ENCODE peak calls at places on chromosomes 6 and 20, in four cellular contexts. One of them, this sample, is unnamed.

GRCh38 chr20:62329389-62330377 is 26.9 kb downstream of the ADRM1 start:
- DNase-seq in stomach: no peak
- DNase-seq in colonic mucosa: no peak
- DNase-seq in ovary: no peak
- DNase-seq in this sample: no peak

GRCh38 chr6:35568967-35569606 is 56.4 kb upstream of the TULP1 start:
- DNase-seq in ovary: no peak
- DNase-seq in stomach: peak; percentile 47
- DNase-seq in colonic mucosa: peak; percentile 39
- DNase-seq in this sample: no peak

GRCh38 chr20:23311932-23312331 is 38.7 kb upstream of the NXT1 start:
- DNase-seq in stomach: no peak
- DNase-seq in colonic mucosa: no peak
- DNase-seq in ovary: no peak
- DNase-seq in this sample: no peak

GRCh38 chr20:35144694-35145093 is 2.4 kb downstream of the EDEM2 start:
- DNase-seq in colonic mucosa: peak; percentile 27
- DNase-seq in stomach: no peak
- DNase-seq in ovary: no peak
- DNase-seq in this sample: no peak

GRCh38 chr6:16746812-16747211 is 14.4 kb downstream of the ATXN1 start:
- DNase-seq in colonic mucosa: no peak
- DNase-seq in ovary: no peak
- DNase-seq in stomach: no peak
- DNase-seq in this sample: no peak

GRCh38 chr20:32483351-32484220 is 101.5 kb downstream of the NOL4L start:
- DNase-seq in stomach: peak; percentile 84
- DNase-seq in colonic mucosa: peak; percentile 80
- DNase-seq in ovary: peak; percentile 76
- DNase-seq in this sample: peak; percentile 10

GRCh38 chr6:169738204-169738971 is 13.0 kb downstream of the DYNLT2 start:
- DNase-seq in colonic mucosa: no peak
- DNase-seq in stomach: no peak
- DNase-seq in ovary: no peak
- DNase-seq in this sample: no peak

GRCh38 chr20:58514321-58515239 is 619 bp downstream of the APCDD1L start:
- DNase-seq in stomach: no peak
- DNase-seq in colonic mucosa: no peak
- DNase-seq in ovary: no peak
- DNase-seq in this sample: no peak

GRCh38 chr6:110475255-110475654 is 1.2 kb downstream of the SLC22A16 start:
- DNase-seq in stomach: no peak
- DNase-seq in ovary: no peak
- DNase-seq in colonic mucosa: no peak
- DNase-seq in this sample: no peak

GRCh38 chr20:8287328-8287727 is 155.3 kb downstream of the PLCB1 start:
- DNase-seq in ovary: no peak
- DNase-seq in colonic mucosa: no peak
- DNase-seq in stomach: no peak
- DNase-seq in this sample: no peak

GRCh38 chr20:51525241-51526104 is 17.0 kb downstream of the NFATC2 start:
- DNase-seq in stomach: no peak
- DNase-seq in colonic mucosa: peak; percentile 30
- DNase-seq in ovary: no peak
- DNase-seq in this sample: no peak

GRCh38 chr20:42051935-42052334 is 433.8 kb upstream of the CHD6 start:
- DNase-seq in stomach: no peak
- DNase-seq in ovary: peak; percentile 10
- DNase-seq in colonic mucosa: no peak
- DNase-seq in this sample: no peak

GRCh38 chr6:80637312-80637711 is 530.8 kb downstream of the BCKDHB start:
- DNase-seq in stomach: no peak
- DNase-seq in ovary: no peak
- DNase-seq in colonic mucosa: no peak
- DNase-seq in this sample: no peak

GRCh38 chr6:128069180-128069579 is 168.3 kb upstream of the THEMIS start:
- DNase-seq in colonic mucosa: no peak
- DNase-seq in ovary: no peak
- DNase-seq in stomach: no peak
- DNase-seq in this sample: no peak

GRCh38 chr6:33577106-33577535 is 3.0 kb downstream of the BAK1 start:
- DNase-seq in stomach: peak; percentile 91
- DNase-seq in colonic mucosa: peak; percentile 98
- DNase-seq in ovary: peak; percentile 44
- DNase-seq in this sample: peak; percentile 70

GRCh38 chr20:51348866-51349265 is 193.7 kb downstream of the NFATC2 start:
- DNase-seq in stomach: no peak
- DNase-seq in colonic mucosa: no peak
- DNase-seq in ovary: no peak
- DNase-seq in this sample: no peak

GRCh38 chr6:136007355-136007754 is 155.9 kb downstream of the PDE7B start:
- DNase-seq in ovary: no peak
- DNase-seq in stomach: no peak
- DNase-seq in colonic mucosa: no peak
- DNase-seq in this sample: no peak

GRCh38 chr6:112851141-112851540 is 504.0 kb downstream of the RFPL4B start:
- DNase-seq in ovary: no peak
- DNase-seq in colonic mucosa: no peak
- DNase-seq in stomach: no peak
- DNase-seq in this sample: peak; percentile 13

GRCh38 chr6:75930954-75931689 is 141.3 kb downstream of the IMPG1 start:
- DNase-seq in stomach: no peak
- DNase-seq in ovary: no peak
- DNase-seq in colonic mucosa: no peak
- DNase-seq in this sample: no peak

GRCh38 chr6:22079788-22080187 is 217.0 kb downstream of the PRL start:
- DNase-seq in ovary: no peak
- DNase-seq in stomach: no peak
- DNase-seq in colonic mucosa: no peak
- DNase-seq in this sample: no peak

DNA sequence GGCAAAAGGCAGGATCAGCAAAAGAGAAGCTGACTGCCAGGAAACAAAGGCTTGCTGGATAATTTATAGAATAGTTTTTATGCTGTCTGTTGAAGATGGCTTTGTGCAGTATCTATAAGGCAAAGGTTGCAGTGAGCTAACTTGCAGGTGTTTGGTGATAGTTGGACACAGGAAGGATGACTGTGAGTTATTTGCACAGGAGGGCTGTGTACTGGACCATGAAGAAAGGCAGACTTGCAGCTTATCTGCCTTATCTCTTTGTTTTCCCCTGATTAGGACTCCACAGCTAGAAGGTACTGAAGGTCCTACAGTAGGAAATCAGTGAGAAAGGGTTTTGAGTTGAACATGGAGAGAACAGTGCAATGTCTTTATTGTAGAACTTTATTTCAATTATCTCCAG is 2.1 kb downstream of the BTN1A1 start:
- DNase-seq in colonic mucosa: no peak
- DNase-seq in stomach: no peak
- DNase-seq in ovary: no peak
- DNase-seq in this sample: no peak
- H3K4me3 ChIP-seq in colonic mucosa: no peak overlapping the region
- H3K4me3 ChIP-seq in stomach: peak overlapping the region; percentile 37
- H3K4me3 ChIP-seq in ovary: no peak overlapping the region
- H3K4me3 ChIP-seq in this sample: no peak overlapping the region

GRCh38 chr6:92667843-92668242 is 751.5 kb downstream of the EPHA7 start:
- DNase-seq in colonic mucosa: no peak
- DNase-seq in stomach: no peak
- DNase-seq in ovary: no peak
- DNase-seq in this sample: no peak
- TF ChIP-seq CTCF in colonic mucosa: no peak
- TF ChIP-seq CTCF in stomach: no peak
- TF ChIP-seq CTCF in ovary: no peak
- TF ChIP-seq CTCF in this sample: no peak

GRCh38 chr6:166166314-166167257 is 1.1 kb downstream of the TBXT start:
- DNase-seq in stomach: no peak
- DNase-seq in ovary: no peak
- DNase-seq in colonic mucosa: no peak
- DNase-seq in this sample: no peak
- H3K4me3 ChIP-seq in stomach: no peak overlapping the region
- H3K4me3 ChIP-seq in ovary: no peak overlapping the region
- H3K4me3 ChIP-seq in colonic mucosa: no peak overlapping the region
- H3K4me3 ChIP-seq in this sample: no peak overlapping the region

GRCh38 chr20:13234961-13235360 is 13.9 kb downstream of the ISM1 start:
- DNase-seq in colonic mucosa: no peak
- DNase-seq in stomach: no peak
- DNase-seq in ovary: no peak
- DNase-seq in this sample: no peak

GRCh38 chr20:13232999-13233398 is 11.9 kb downstream of the ISM1 start:
- DNase-seq in colonic mucosa: no peak
- DNase-seq in ovary: no peak
- DNase-seq in stomach: no peak
- DNase-seq in this sample: no peak

GRCh38 chr20:13229538-13229937 is 8.5 kb downstream of the ISM1 start:
- DNase-seq in colonic mucosa: no peak
- DNase-seq in stomach: no peak
- DNase-seq in ovary: no peak
- DNase-seq in this sample: no peak

GRCh38 chr20:13228771-13229170 is 7.7 kb downstream of the ISM1 start:
- DNase-seq in stomach: no peak
- DNase-seq in ovary: no peak
- DNase-seq in colonic mucosa: no peak
- DNase-seq in this sample: no peak

GRCh38 chr20:13231031-13231752 is 10.1 kb downstream of the ISM1 start:
- DNase-seq in colonic mucosa: no peak
- DNase-seq in ovary: no peak
- DNase-seq in stomach: no peak
- DNase-seq in this sample: no peak
- TF ChIP-seq CTCF in colonic mucosa: no peak
- TF ChIP-seq CTCF in ovary: no peak
- TF ChIP-seq CTCF in stomach: no peak
- TF ChIP-seq CTCF in this sample: no peak

GRCh38 chr20:9835302-9835701 is 3.6 kb downstream of the PAK5 start:
- DNase-seq in stomach: no peak
- DNase-seq in ovary: no peak
- DNase-seq in colonic mucosa: no peak
- DNase-seq in this sample: no peak

GRCh38 chr20:9838035-9838377 is 870 bp downstream of the PAK5 start:
- DNase-seq in colonic mucosa: no peak
- DNase-seq in stomach: no peak
- DNase-seq in ovary: no peak
- DNase-seq in this sample: no peak

GRCh38 chr20:9837634-9838033 is 1.2 kb downstream of the PAK5 start:
- DNase-seq in colonic mucosa: no peak
- DNase-seq in ovary: no peak
- DNase-seq in stomach: no peak
- DNase-seq in this sample: no peak

GRCh38 chr20:9838378-9839295 is at the start of gene PAK5:
- DNase-seq in colonic mucosa: peak; percentile 18
- DNase-seq in ovary: peak; percentile 37
- DNase-seq in stomach: peak; percentile 79
- DNase-seq in this sample: peak; percentile 2

DNA sequence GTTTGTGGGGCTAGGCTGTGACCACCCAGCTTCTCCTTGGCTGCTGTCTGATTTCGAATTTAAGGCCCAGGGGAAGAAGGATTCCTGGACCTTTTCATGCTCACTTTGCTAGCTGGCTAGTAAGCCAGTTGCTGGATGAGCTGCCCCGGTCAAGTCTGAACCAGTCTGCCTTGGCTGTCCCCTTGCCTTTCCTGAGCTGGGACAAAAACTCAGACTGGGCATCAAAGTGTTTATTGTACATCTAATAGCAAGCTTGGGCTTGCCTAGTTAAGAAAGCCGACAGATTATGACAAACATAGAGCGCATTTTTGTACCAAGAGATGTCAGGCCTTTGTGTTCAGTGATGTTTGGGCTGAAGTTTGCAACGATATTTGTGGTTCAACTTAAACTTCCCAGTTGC is 750 bp upstream of the PAK5 start:
- DNase-seq in ovary: no peak
- DNase-seq in stomach: no peak
- DNase-seq in colonic mucosa: no peak
- DNase-seq in this sample: no peak
- H3K4me3 ChIP-seq in ovary: no peak overlapping the region
- H3K4me3 ChIP-seq in stomach: no peak overlapping the region
- H3K4me3 ChIP-seq in colonic mucosa: no peak overlapping the region
- H3K4me3 ChIP-seq in this sample: peak overlapping the region; percentile 48